ENCODE peak calls at places on chromosomes 6 and 20, in five cellular contexts. I, R, H, N and O are unnamed samples. For H3K27me3 and H3K79me1, the result is how much of the 10 kb centered on the place peaks cover.

GRCh38 chr6:97053643-97054411 is 129.3 kb downstream of the KLHL32 start:
- DNase-seq in I (no peak), R (peak), H (no peak), N (no peak), O (peak)

GRCh38 chr20:61166324-61166723 is 85.7 kb upstream of the CDH4 start:
- DNase-seq in I (no peak), R (no peak), H (no peak), N (no peak), O (peak)

GRCh38 chr6:98037571-98037970 is 754.6 kb upstream of the MMS22L start:
- DNase-seq in I (no peak), R (no peak), H (no peak), N (no peak), O (no peak)

GRCh38 chr6:63883597-63883996 is 248.0 kb downstream of the PHF3 start:
- DNase-seq in I (no peak), R (no peak), H (no peak), N (no peak), O (no peak)

GRCh38 chr6:102660288-102660687 is 1266.8 kb downstream of the GRIK2 start:
- DNase-seq in I (no peak), R (no peak), H (no peak), N (no peak), O (no peak)

GRCh38 chr20:49987015-49987867 is 4.5 kb downstream of the SNAI1 start:
- DNase-seq in I (no peak), R (peak), H (no peak), N (no peak), O (no peak)

GRCh38 chr20:34709836-34710567 is 5.9 kb downstream of the TP53INP2 start:
- DNase-seq in I (peak), R (peak), H (peak), N (no peak), O (peak)

GRCh38 chr6:30842754-30843610 is 41.3 kb upstream of the DDR1 start:
- DNase-seq in I (no peak), R (no peak), H (no peak), N (no peak), O (peak)

GRCh38 chr20:40587038-40587437 is 102.0 kb downstream of the MAFB start:
- DNase-seq in I (no peak), R (no peak), H (no peak), N (no peak), O (no peak)

GRCh38 chr6:140040391-140040790 is 665.9 kb upstream of the CITED2 start:
- DNase-seq in I (no peak), R (peak), H (no peak), N (no peak), O (peak)

GRCh38 chr6:34536251-34536958 is 19.7 kb downstream of the SPDEF start:
- DNase-seq in I (no peak), R (no peak), H (no peak), N (no peak), O (no peak)

GRCh38 chr6:117195728-117196127 is 69.6 kb upstream of the VGLL2 start:
- DNase-seq in I (no peak), R (no peak), H (no peak), N (no peak), O (no peak)

GRCh38 chr6:27260836-27261375 is 13.4 kb downstream of the PRSS16 start:
- DNase-seq in I (no peak), R (no peak), H (no peak), N (no peak), O (no peak)

GRCh38 chr6:77403424-77403823 is 59.9 kb downstream of the HTR1B start:
- DNase-seq in I (peak), R (peak), H (no peak), N (no peak), O (peak)

GRCh38 chr6:155959898-155960297 is 504.3 kb upstream of the NOX3 start:
- DNase-seq in I (no peak), R (no peak), H (no peak), N (no peak), O (no peak)

GRCh38 chr20:17995967-17996819 is 27.4 kb downstream of the MGME1 start:
- DNase-seq in I (peak), R (peak), H (no peak), N (no peak), O (peak)

GRCh38 chr20:6698056-6698455 is 69.4 kb upstream of the BMP2 start:
- DNase-seq in I (no peak), R (no peak), H (peak), N (no peak), O (peak)

GRCh38 chr20:57686931-57687652 is 22.7 kb downstream of the PMEPA1 start:
- DNase-seq in I (no peak), R (no peak), H (no peak), N (no peak), O (no peak)
- H3K9ac ChIP-seq in I (no peak), R (no peak), H (no peak), N (no peak), O (no peak)

GRCh38 chr6:168098431-168098861 is 19.4 kb upstream of the FRMD1 start:
- DNase-seq in I (no peak), R (no peak), H (no peak), N (no peak), O (no peak)

GRCh38 chr6:168100803-168101095 is 21.7 kb upstream of the FRMD1 start:
- DNase-seq in I (no peak), R (no peak), H (no peak), N (no peak), O (no peak)

GRCh38 chr6:168097621-168098430 is 18.8 kb upstream of the FRMD1 start:
- DNase-seq in I (no peak), R (no peak), H (no peak), N (no peak), O (no peak)

GRCh38 chr6:168100011-168100802 is 21.2 kb upstream of the FRMD1 start:
- DNase-seq in I (no peak), R (no peak), H (no peak), N (no peak), O (no peak)

DNA sequence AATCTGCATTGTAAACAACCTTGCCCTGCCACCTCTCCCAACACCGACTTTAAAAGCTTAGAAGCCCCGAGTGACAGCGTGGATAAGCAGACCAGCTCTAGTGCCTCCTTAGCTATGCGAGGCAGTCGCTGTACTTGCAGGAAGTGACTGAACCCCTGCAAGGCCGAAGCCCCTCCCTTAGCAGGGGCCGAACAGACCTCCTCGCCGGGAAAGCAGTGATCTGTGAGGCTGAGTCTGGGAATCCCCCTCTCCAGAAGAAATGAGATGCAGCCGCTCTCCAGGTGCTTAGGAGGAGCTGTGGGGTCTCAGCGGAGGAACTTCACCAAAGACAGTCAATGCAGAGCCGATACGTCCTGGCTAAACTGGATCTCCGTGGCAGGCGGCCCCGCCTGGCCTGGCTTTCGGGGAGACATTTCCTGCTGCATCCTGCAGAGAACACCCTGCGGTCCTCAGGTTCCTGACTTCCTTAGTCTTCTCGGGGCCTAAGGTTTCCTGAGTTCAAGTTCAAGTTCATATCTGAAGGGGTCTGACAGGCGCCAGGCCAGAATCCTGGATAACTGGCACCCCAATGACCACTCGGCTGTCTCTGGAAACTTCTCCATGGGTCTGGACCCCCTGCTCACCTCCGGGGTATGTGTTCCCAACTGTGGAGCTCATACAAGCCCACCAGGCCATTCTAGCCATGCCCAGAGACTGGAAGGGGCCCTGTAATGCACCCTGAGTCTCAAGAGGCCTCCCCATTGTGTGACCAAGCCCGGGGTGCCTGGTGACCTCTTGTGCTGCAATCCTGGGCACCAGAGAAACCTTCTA is 20.4 kb upstream of the FRMD1 start:
- DNase-seq in I (no peak), R (no peak), H (peak), N (no peak), O (peak)
- H3K27me3 ChIP-seq in I (under half), R (under half), H (under half), N (under half), O (under half)

GRCh38 chr6:87923389-87924050 is 124.1 kb upstream of the SPACA1 start:
- DNase-seq in I (no peak), R (no peak), H (no peak), N (no peak), O (no peak)
- H3K79me1 ChIP-seq in I (under half), R (under half), H (under half), N (under half), O (under half)

GRCh38 chr20:45448250-45448649 is 21.3 kb upstream of the WFDC2 start:
- DNase-seq in I (no peak), R (no peak), H (no peak), N (no peak), O (no peak)
- H3K9ac ChIP-seq in I (no peak), R (no peak), H (no peak), N (no peak), O (no peak)

GRCh38 chr6:40320441-40320840 is 266.7 kb downstream of the LRFN2 start:
- DNase-seq in I (no peak), R (no peak), H (no peak), N (no peak), O (no peak)
- H3K27me3 ChIP-seq in I (under half), R (under half), H (under half), N (under half), O (under half)

GRCh38 chr20:38166707-38167233 is 1.7 kb upstream of the TGM2 start:
- DNase-seq in I (no peak), R (no peak), H (no peak), N (no peak), O (no peak)

GRCh38 chr20:38167466-38167850 is 2.4 kb upstream of the TGM2 start:
- DNase-seq in I (no peak), R (no peak), H (no peak), N (no peak), O (no peak)

GRCh38 chr20:38164624-38165088 is 414 bp downstream of the TGM2 start:
- DNase-seq in I (no peak), R (no peak), H (no peak), N (no peak), O (no peak)

GRCh38 chr20:38165089-38165965 is at the start of gene TGM2:
- DNase-seq in I (peak), R (peak), H (peak), N (peak), O (peak)

GRCh38 chr20:38165966-38166706 is 1.1 kb upstream of the TGM2 start:
- DNase-seq in I (no peak), R (peak), H (no peak), N (no peak), O (peak)
- H3K79me1 ChIP-seq in I (under half), R (under half), H (under half), N (under half), O (under half)

GRCh38 chr6:168981187-168981586 is 272.5 kb downstream of the THBS2 start:
- DNase-seq in I (no peak), R (no peak), H (no peak), N (no peak), O (no peak)
- H3K9ac ChIP-seq in I (no peak), R (no peak), H (no peak), N (no peak), O (no peak)

DNA sequence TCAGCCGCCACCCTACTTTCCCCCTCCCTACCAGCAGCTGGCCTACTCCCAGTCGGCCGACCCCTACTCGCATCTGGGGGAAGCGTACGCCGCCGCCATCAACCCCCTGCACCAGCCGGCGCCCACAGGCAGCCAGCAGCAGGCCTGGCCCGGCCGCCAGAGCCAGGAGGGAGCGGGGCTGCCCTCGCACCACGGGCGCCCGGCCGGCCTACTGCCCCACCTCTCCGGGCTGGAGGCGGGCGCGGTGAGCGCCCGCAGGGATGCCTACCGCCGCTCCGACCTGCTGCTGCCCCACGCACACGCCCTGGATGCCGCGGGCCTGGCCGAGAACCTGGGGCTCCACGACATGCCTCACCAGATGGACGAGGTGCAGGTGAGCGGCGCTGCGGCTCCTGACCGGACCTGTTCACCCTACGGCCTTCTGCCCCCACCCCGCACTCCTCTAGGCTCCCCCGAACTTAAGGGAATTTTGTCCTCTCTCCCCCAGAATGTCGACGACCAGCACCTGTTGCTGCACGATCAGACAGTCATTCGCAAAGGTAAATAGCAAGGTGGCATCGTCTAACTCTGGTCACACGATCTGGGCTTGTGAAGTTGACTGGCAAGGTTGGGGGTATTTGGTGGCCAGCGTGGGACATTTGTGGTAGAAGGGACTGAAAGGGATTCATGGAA is 2.3 kb downstream of the TFAP2C start:
- DNase-seq in I (no peak), R (no peak), H (no peak), N (no peak), O (no peak)
- H3K27me3 ChIP-seq in I (half or more), R (half or more), H (under half), N (under half), O (under half)